ENCODE peak calls at places on chromosome 1, in eight cellular contexts. T is foreskin fibroblast; L is central memory CD4-positive, alpha-beta T cell; G is neural crest cell; Z is GM13977; X is NCI-H226; K is adrenal gland; J is cardiac fibroblast. Q is an unnamed sample.

GRCh38 chr1:151944110-151944858 is 35.0 kb upstream of the THEM4 start:
- DNase-seq in T (no peak), L (no peak), G (no peak), Z (no peak), X (no peak), K (peak; percentile 65), J (no peak), Q (no peak)

GRCh38 chr1:32742132-32742947 is 39.8 kb upstream of the SYNC start:
- DNase-seq in T (no peak), L (no peak), G (no peak), Z (no peak), X (no peak), K (peak; percentile 53), J (no peak), Q (peak; percentile 31)

GRCh38 chr1:209895709-209896108 is 42.3 kb upstream of the SYT14 start:
- DNase-seq in T (peak; percentile 56), L (no peak), G (no peak), Z (no peak), X (peak; percentile 78), K (no peak), J (peak; percentile 52), Q (peak; percentile 34)

GRCh38 chr1:51649593-51650091 is 32.8 kb downstream of the OSBPL9 start:
- DNase-seq in T (no peak), L (no peak), G (no peak), Z (no peak), X (no peak), K (no peak), J (no peak), Q (no peak)

GRCh38 chr1:958823-959729 is at the start of gene NOC2L:
- DNase-seq in T (peak; percentile 87), L (peak; percentile 87), G (peak; percentile 93), Z (peak; percentile 98), X (peak; percentile 72), K (peak; percentile 88), J (peak; percentile 91), Q (peak; percentile 96)

GRCh38 chr1:222657899-222658298 is 40.0 kb downstream of the MIA3 start:
- DNase-seq in T (no peak), L (no peak), G (no peak), Z (no peak), X (no peak), K (no peak), J (no peak), Q (no peak)

GRCh38 chr1:10754571-10755329 is 41.7 kb downstream of the CASZ1 start:
- DNase-seq in T (peak; percentile 32), L (no peak), G (no peak), Z (no peak), X (no peak), K (no peak), J (no peak), Q (peak; percentile 80)

GRCh38 chr1:228691926-228692325 is 43.4 kb upstream of the RHOU start:
- DNase-seq in T (peak; percentile 9), L (peak; percentile 24), G (no peak), Z (peak; percentile 35), X (peak; percentile 3), K (no peak), J (peak; percentile 74), Q (peak; percentile 16)

GRCh38 chr1:23650344-23650990 is 41.1 kb upstream of the RPL11 start:
- DNase-seq in T (no peak), L (no peak), G (no peak), Z (no peak), X (no peak), K (no peak), J (no peak), Q (no peak)

GRCh38 chr1:165903672-165904071 is 76.3 kb downstream of the UCK2 start:
- DNase-seq in T (peak; percentile 75), L (no peak), G (no peak), Z (no peak), X (peak; percentile 78), K (peak; percentile 32), J (peak; percentile 75), Q (peak; percentile 50)

Q was measured in GM03348.